ENCODE peak calls at places on chromosomes 3 and 15, in ten cellular contexts. M, F, K, Q, W, J, T, N, Z and B are unnamed samples.

GRCh38 chr15:35107561-35107960 is 22.5 kb upstream of the NANOGP8 start:
- DNase-seq in J (no peak), K (no peak), Z (no peak), W (no peak), F (no peak), N (no peak), T (no peak), M (no peak), Q (no peak), B (no peak)

GRCh38 chr3:99651561-99651960 is 13.2 kb downstream of the COL8A1 start:
- DNase-seq in K (peak), F (peak), Q (no peak), T (no peak), W (peak), J (peak), M (no peak), N (no peak), Z (no peak), B (no peak)

GRCh38 chr3:99534951-99535704 is 103.3 kb upstream of the COL8A1 start:
- DNase-seq in F (no peak), Z (no peak), Q (no peak), M (no peak), W (peak), N (peak), J (peak), K (no peak), T (no peak), B (no peak)

GRCh38 chr3:42728056-42728455 is 25.5 kb upstream of the HHATL start:
- DNase-seq in N (no peak), Q (no peak), Z (peak), W (no peak), F (peak), J (no peak), M (no peak), K (peak), T (no peak), B (no peak)

GRCh38 chr15:55993804-55994539 is 560 bp upstream of the NEDD4 start:
- DNase-seq in Z (no peak), J (peak), K (no peak), Q (peak), W (peak), T (no peak), N (no peak), F (no peak), M (no peak), B (no peak)

GRCh38 chr3:48465531-48466378 is 19.2 kb downstream of the ATRIP start:
- DNase-seq in T (peak), J (peak), W (peak), Z (peak), N (peak), F (peak), Q (peak), K (peak), M (peak), B (peak)

GRCh38 chr3:121748638-121749275 is 784 bp downstream of the GOLGB1 start:
- DNase-seq in W (no peak), Q (no peak), K (no peak), J (peak), M (peak), F (no peak), T (no peak), Z (no peak), N (peak), B (peak)

GRCh38 chr15:70516408-70517193 is 246.8 kb downstream of the UACA start:
- DNase-seq in W (no peak), F (no peak), Z (no peak), M (no peak), J (no peak), T (no peak), K (no peak), Q (no peak), N (no peak), B (no peak)

GRCh38 chr3:13470894-13471574 is 9.1 kb upstream of the HDAC11 start:
- DNase-seq in M (no peak), N (no peak), F (no peak), Z (no peak), T (no peak), W (no peak), Q (no peak), J (no peak), K (no peak), B (no peak)

GRCh38 chr15:69114231-69114937 is 46.1 kb upstream of the GLCE start:
- DNase-seq in Q (no peak), W (no peak), M (no peak), N (no peak), Z (no peak), T (no peak), J (no peak), K (no peak), F (no peak), B (no peak)

GRCh38 chr3:111080357-111080937 is 8.8 kb downstream of the NECTIN3 start:
- DNase-seq in T (no peak), Z (no peak), M (no peak), W (peak), Q (no peak), N (no peak), K (no peak), J (peak), F (no peak), B (no peak)

GRCh38 chr3:48966876-48967361 is 23.1 kb upstream of the P4HTM start:
- DNase-seq in Z (no peak), M (no peak), Q (no peak), N (no peak), K (no peak), F (no peak), J (no peak), T (no peak), W (no peak), B (peak)

GRCh38 chr3:184176377-184177330 is 2.0 kb downstream of the AP2M1 start:
- DNase-seq in Q (no peak), F (peak), W (peak), N (no peak), J (peak), Z (no peak), M (peak), K (peak), T (no peak), B (no peak)

GRCh38 chr3:158839966-158840365 is 38.1 kb downstream of the MFSD1 start:
- DNase-seq in Q (no peak), N (no peak), K (no peak), F (no peak), T (no peak), J (no peak), M (no peak), W (no peak), Z (no peak), B (no peak)

GRCh38 chr3:147397155-147397888 is 9.0 kb downstream of the ZIC4 start:
- DNase-seq in Q (no peak), F (no peak), Z (no peak), W (peak), J (no peak), N (no peak), T (no peak), K (no peak), M (no peak), B (no peak)

GRCh38 chr3:109234300-109234699 is 82.0 kb downstream of the DPPA2 start:
- DNase-seq in Z (no peak), K (no peak), Q (no peak), J (no peak), T (no peak), M (no peak), W (no peak), F (no peak), N (no peak), B (no peak)

GRCh38 chr3:149421764-149422163 is 44.3 kb upstream of the TM4SF1 start:
- DNase-seq in N (no peak), J (no peak), F (no peak), Q (no peak), W (no peak), T (no peak), K (no peak), Z (no peak), M (no peak), B (no peak)

GRCh38 chr3:36804295-36805055 is 40.1 kb upstream of the DCLK3 start:
- DNase-seq in T (no peak), Z (no peak), Q (no peak), J (no peak), M (no peak), N (no peak), F (no peak), K (no peak), W (no peak), B (no peak)

GRCh38 chr3:162171970-162172369 is 675.4 kb downstream of the OTOL1 start:
- DNase-seq in F (no peak), M (no peak), Q (no peak), Z (no peak), J (no peak), W (peak), N (no peak), K (no peak), T (no peak), B (no peak)

GRCh38 chr3:45003406-45003805 is 22.7 kb upstream of the CLEC3B start:
- DNase-seq in F (no peak), Z (no peak), N (no peak), J (no peak), Q (no peak), K (no peak), T (no peak), W (no peak), M (no peak), B (no peak)

GRCh38 chr15:78146437-78147154 is 2.6 kb upstream of the IDH3A start:
- DNase-seq in Z (no peak), T (no peak), Q (no peak), J (no peak), N (no peak), K (no peak), M (peak), W (no peak), F (no peak), B (no peak)

GRCh38 chr3:108091498-108092259 is 848 bp upstream of the CD47 start:
- DNase-seq in J (no peak), T (no peak), W (peak), M (peak), Z (no peak), F (no peak), N (no peak), K (no peak), Q (no peak), B (peak)

GRCh38 chr15:41961014-41961518 is 11.3 kb downstream of the EHD4 start:
- DNase-seq in Q (no peak), J (no peak), K (no peak), N (no peak), W (no peak), F (no peak), T (no peak), M (no peak), Z (no peak), B (no peak)

GRCh38 chr3:178479446-178479845 is 56.8 kb upstream of the KCNMB2 start:
- DNase-seq in T (no peak), M (no peak), K (no peak), Q (no peak), Z (no peak), N (no peak), J (no peak), W (no peak), F (no peak), B (no peak)

GRCh38 chr3:69493157-69493556 is 107.3 kb upstream of the FRMD4B start:
- DNase-seq in Z (no peak), M (no peak), N (no peak), K (no peak), W (no peak), T (no peak), J (no peak), Q (no peak), F (no peak), B (no peak)

GRCh38 chr3:4533489-4534443 is 40.6 kb downstream of the ITPR1 start:
- DNase-seq in W (peak), M (no peak), Q (no peak), J (no peak), K (peak), F (no peak), N (no peak), Z (no peak), T (no peak), B (no peak)

GRCh38 chr15:63917588-63918316 is 84.0 kb upstream of the HERC1 start:
- DNase-seq in Q (no peak), W (no peak), J (no peak), M (no peak), N (no peak), Z (no peak), T (no peak), F (no peak), K (no peak), B (no peak)

GRCh38 chr15:81146006-81146405 is 11.9 kb downstream of the CFAP161 start:
- DNase-seq in T (no peak), J (no peak), K (no peak), M (no peak), N (no peak), F (no peak), W (no peak), Z (no peak), Q (no peak), B (no peak)

GRCh38 chr15:91263632-91264477 is 163.8 kb downstream of the SV2B start:
- DNase-seq in Q (no peak), K (peak), J (peak), F (peak), M (no peak), N (no peak), T (no peak), Z (peak), W (peak), B (no peak)

GRCh38 chr3:99678926-99679325 is 40.5 kb downstream of the COL8A1 start:
- DNase-seq in K (no peak), T (no peak), Q (no peak), W (no peak), Z (no peak), J (no peak), N (no peak), F (no peak), M (no peak), B (no peak)

GRCh38 chr15:25862087-25862468 is 1.0 kb downstream of the ATP10A start:
- DNase-seq in W (no peak), T (no peak), N (no peak), Z (no peak), Q (no peak), J (peak), K (no peak), F (peak), M (no peak), B (peak)

GRCh38 chr15:81235781-81236507 is 39.3 kb downstream of the IL16 start:
- DNase-seq in T (no peak), Q (no peak), F (no peak), N (no peak), M (no peak), Z (no peak), K (no peak), J (peak), W (peak), B (peak)

GRCh38 chr15:92393287-92393993 is at the start of gene ST8SIA2:
- DNase-seq in W (peak), K (no peak), Z (no peak), N (no peak), M (no peak), J (no peak), F (no peak), Q (peak), T (peak), B (peak)

GRCh38 chr3:167051421-167051820 is 328.7 kb downstream of the ZBBX start:
- DNase-seq in J (no peak), Z (no peak), T (no peak), N (no peak), F (no peak), K (no peak), Q (no peak), W (no peak), M (no peak), B (no peak)

GRCh38 chr3:160801386-160802118 is 45.5 kb downstream of the PPM1L start:
- DNase-seq in N (peak), W (no peak), Z (peak), F (peak), Q (peak), J (peak), M (peak), T (no peak), K (peak), B (peak)

GRCh38 chr15:60840703-60841411 is 361.9 kb upstream of the ICE2 start:
- DNase-seq in F (no peak), Z (no peak), J (no peak), N (no peak), M (no peak), T (no peak), K (no peak), Q (no peak), W (no peak), B (peak)

GRCh38 chr15:60843482-60843881 is 364.5 kb upstream of the ICE2 start:
- DNase-seq in K (no peak), J (no peak), M (no peak), Z (no peak), N (no peak), T (no peak), F (no peak), Q (no peak), W (no peak), B (no peak)

GRCh38 chr15:60842694-60843093 is 363.8 kb upstream of the ICE2 start:
- DNase-seq in T (no peak), N (no peak), F (no peak), W (no peak), J (no peak), M (no peak), K (no peak), Q (no peak), Z (no peak), B (no peak)

GRCh38 chr15:60838206-60838605 is 359.3 kb upstream of the ICE2 start:
- DNase-seq in Z (no peak), J (no peak), W (no peak), F (no peak), N (peak), M (no peak), Q (no peak), K (no peak), T (no peak), B (no peak)

GRCh38 chr15:60840306-60840702 is 361.4 kb upstream of the ICE2 start:
- DNase-seq in M (no peak), J (peak), K (no peak), Q (no peak), Z (no peak), W (peak), N (no peak), T (no peak), F (no peak), B (no peak)
- TF ChIP-seq CTCF in M (no peak), J (no peak), K (no peak), Q (no peak), Z (no peak), W (no peak), N (no peak), T (no peak), F (no peak), B (no peak)

GRCh38 chr15:77087213-77087612 is 16.3 kb upstream of the TSPAN3 start:
- DNase-seq in Z (no peak), Q (no peak), N (no peak), J (no peak), M (no peak), K (no peak), W (no peak), T (no peak), F (peak), B (no peak)
- TF ChIP-seq CTCF in Z (no peak), Q (no peak), N (no peak), J (no peak), M (no peak), K (no peak), W (no peak), T (no peak), F (no peak), B (no peak)

GRCh38 chr3:51968175-51968681 is 974 bp upstream of the PCBP4 start:
- DNase-seq in T (peak), J (peak), F (no peak), W (no peak), N (no peak), M (no peak), Z (no peak), Q (no peak), K (no peak), B (no peak)
- TF ChIP-seq CTCF in T (no peak), J (no peak), F (no peak), W (no peak), N (no peak), M (no peak), Z (no peak), Q (no peak), K (no peak), B (no peak)

DNA sequence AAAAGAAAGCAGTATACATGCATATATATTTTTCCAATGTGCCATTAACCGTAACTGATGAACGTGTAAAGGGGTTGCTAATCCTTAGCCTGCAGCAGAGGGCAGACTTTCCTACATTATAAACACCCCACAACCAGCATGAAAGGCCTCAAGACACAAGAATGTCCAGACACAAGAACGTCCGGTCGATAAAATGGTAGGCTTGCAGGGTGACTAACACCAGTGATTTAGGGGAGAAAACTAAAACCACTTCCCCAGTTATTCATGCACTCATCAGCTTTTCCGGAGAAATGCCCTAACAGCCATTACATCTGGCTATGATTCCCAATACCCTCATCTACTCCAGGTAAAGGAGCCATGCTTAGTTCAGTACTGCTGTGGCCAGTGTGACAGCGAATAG is 57.4 kb downstream of the LRTM1 start:
- DNase-seq in J (peak), K (no peak), M (no peak), N (peak), Z (no peak), Q (no peak), T (no peak), F (no peak), W (peak), B (no peak)
- TF ChIP-seq CTCF in J (peak), K (no peak), M (no peak), N (peak), Z (no peak), Q (no peak), T (peak), F (peak), W (peak), B (no peak)

DNA sequence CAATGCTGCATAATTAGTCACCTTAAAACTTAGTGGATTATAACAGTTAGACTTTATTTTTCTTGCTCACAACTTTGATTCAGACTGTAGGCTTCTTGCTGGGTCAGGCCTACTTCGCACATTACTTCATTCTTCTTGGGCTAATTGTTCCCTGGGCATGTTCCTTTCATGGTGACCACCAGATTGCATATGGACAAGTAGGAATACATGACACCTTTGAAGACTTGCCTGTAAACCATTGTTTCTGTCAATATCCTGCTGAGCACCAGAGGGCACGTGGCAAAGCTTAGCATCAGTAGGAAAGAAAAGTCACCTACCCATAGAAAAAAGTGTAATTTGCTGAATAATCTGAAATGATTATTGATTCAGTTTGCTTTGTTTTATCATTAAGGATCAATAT is 54.3 kb upstream of the ROBO1 start:
- DNase-seq in F (no peak), M (no peak), K (no peak), W (no peak), T (no peak), J (no peak), Z (no peak), N (no peak), Q (no peak), B (no peak)
- TF ChIP-seq CTCF in F (no peak), M (no peak), K (no peak), W (no peak), T (no peak), J (no peak), Z (no peak), N (no peak), Q (no peak), B (no peak)

DNA sequence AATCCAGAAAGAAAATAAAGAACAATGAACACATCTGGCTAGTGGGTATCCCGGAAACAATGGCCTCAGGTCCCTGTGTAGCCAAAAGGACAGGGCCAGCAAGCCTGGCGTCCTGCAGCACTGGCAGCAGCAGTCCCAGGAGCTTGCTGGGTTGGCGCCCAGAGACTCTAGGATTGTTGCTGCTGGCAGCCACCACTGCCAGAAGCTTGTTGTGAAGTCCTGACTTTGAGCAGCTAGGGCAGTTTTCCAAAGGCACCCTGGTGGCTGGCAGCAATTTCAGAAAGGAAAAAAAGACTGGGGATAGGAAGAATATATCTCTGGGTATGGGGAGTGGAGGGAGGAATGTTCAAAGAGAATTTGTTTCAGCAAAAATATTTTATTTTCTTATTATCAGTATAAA is 11.3 kb downstream of the SHQ1 start:
- DNase-seq in N (no peak), Q (no peak), F (peak), K (peak), J (no peak), T (no peak), M (peak), Z (no peak), W (no peak), B (no peak)
- TF ChIP-seq CTCF in N (no peak), Q (no peak), F (no peak), K (peak), J (no peak), T (no peak), M (no peak), Z (no peak), W (no peak), B (no peak)

GRCh38 chr15:100430381-100430780 is 88.6 kb upstream of the ADAMTS17 start:
- DNase-seq in K (no peak), Q (no peak), W (no peak), F (no peak), M (no peak), T (no peak), J (no peak), Z (no peak), N (no peak), B (no peak)

GRCh38 chr15:100429116-100429728 is 87.4 kb upstream of the ADAMTS17 start:
- DNase-seq in Q (no peak), J (no peak), W (no peak), M (no peak), Z (no peak), F (no peak), N (no peak), K (no peak), T (no peak), B (no peak)

GRCh38 chr15:100434038-100434437 is 92.3 kb upstream of the ADAMTS17 start:
- DNase-seq in T (no peak), Q (no peak), K (no peak), F (no peak), J (no peak), M (no peak), Z (no peak), N (no peak), W (no peak), B (no peak)

GRCh38 chr15:100437261-100437660 is 91.5 kb downstream of the CERS3 start:
- DNase-seq in W (no peak), Q (no peak), F (no peak), N (no peak), K (no peak), Z (no peak), T (no peak), J (no peak), M (no peak), B (no peak)

GRCh38 chr15:100433304-100433703 is 91.5 kb upstream of the ADAMTS17 start:
- DNase-seq in K (no peak), N (no peak), Q (no peak), F (no peak), J (no peak), T (no peak), M (no peak), W (no peak), Z (no peak), B (no peak)
- TF ChIP-seq CTCF in K (no peak), N (no peak), Q (no peak), F (no peak), J (no peak), T (no peak), M (no peak), W (no peak), Z (no peak), B (no peak)